ENCODE peak calls at places on chromosomes 11 and 22, in seven cellular contexts. W is A549; Y is CD4-positive, alpha-beta memory T cell; J is neural progenitor cell; A is amniotic epithelial cell; Q is HTR-8/SVneo; B is KBM-7. L is an unnamed sample.

GRCh38 chr11:68962527-68963250 is 18.1 kb downstream of the MRGPRD start:
- DNase-seq in A (no peak), B (peak; percentile 21), W (peak; percentile 18), J (no peak), Y (peak; percentile 50), Q (no peak), L (no peak)

GRCh38 chr11:34140149-34140548 is 34.7 kb downstream of the NAT10 start:
- DNase-seq in Q (no peak), J (no peak), B (no peak), Y (no peak), W (no peak), A (no peak), L (no peak)

GRCh38 chr11:101003468-101003867 is 126.1 kb downstream of the PGR start:
- DNase-seq in B (peak; percentile 7), Q (no peak), A (no peak), Y (no peak), J (no peak), W (peak; percentile 11), L (no peak)

GRCh38 chr22:44862281-44862680 is 109.9 kb downstream of the ARHGAP8 start:
- DNase-seq in W (no peak), A (no peak), Y (no peak), Q (no peak), J (no peak), B (no peak), L (no peak)

GRCh38 chr11:46827995-46828394 is 18.1 kb downstream of the CKAP5 start:
- DNase-seq in Q (no peak), A (peak; percentile 10), B (no peak), J (no peak), W (no peak), Y (no peak), L (no peak)

GRCh38 chr22:19419464-19420178 is 11.9 kb downstream of the HIRA start:
- DNase-seq in Q (no peak), A (peak; percentile 46), W (no peak), Y (peak; percentile 58), J (no peak), B (peak; percentile 64), L (peak; percentile 94)

GRCh38 chr11:62708423-62709261 is 1.2 kb downstream of the GNG3 start:
- DNase-seq in W (no peak), Q (no peak), Y (no peak), A (no peak), B (no peak), J (no peak), L (no peak)

GRCh38 chr11:26987726-26988125 is 6.2 kb upstream of the FIBIN start:
- DNase-seq in B (no peak), A (no peak), J (no peak), Q (no peak), W (no peak), Y (no peak), L (no peak)

GRCh38 chr22:22410121-22410520 is 98.4 kb downstream of the ZNF280B start:
- DNase-seq in J (no peak), Q (no peak), Y (no peak), W (no peak), B (peak; percentile 49), A (no peak), L (peak; percentile 60)

GRCh38 chr11:58391879-58392278 is 14.8 kb downstream of the OR5B3 start:
- DNase-seq in A (peak; percentile 6), J (no peak), Q (no peak), W (no peak), Y (no peak), B (no peak), L (no peak)

GRCh38 chr22:39980635-39981034 is 14.1 kb upstream of the FAM83F start:
- DNase-seq in W (no peak), Y (no peak), Q (no peak), J (no peak), A (no peak), B (no peak), L (no peak)

GRCh38 chr22:46147471-46148267 is 2.7 kb upstream of the PPARA start:
- DNase-seq in W (no peak), Y (no peak), A (no peak), J (no peak), Q (no peak), B (no peak), L (no peak)

GRCh38 chr11:18632841-18633240 is 1.3 kb downstream of the SPTY2D1 start:
- DNase-seq in A (no peak), J (no peak), W (no peak), Q (no peak), Y (no peak), B (no peak), L (no peak)

GRCh38 chr11:122394326-122394725 is 261.2 kb upstream of the UBASH3B start:
- DNase-seq in J (peak; percentile 55), Y (no peak), A (no peak), Q (no peak), W (no peak), B (no peak), L (no peak)

GRCh38 chr22:27438271-27438980 is 363.1 kb downstream of the MN1 start:
- DNase-seq in W (no peak), A (no peak), B (no peak), Q (no peak), J (peak; percentile 92), Y (no peak), L (no peak)

GRCh38 chr11:105763594-105763993 is 153.7 kb downstream of the GRIA4 start:
- DNase-seq in W (no peak), Y (no peak), J (no peak), B (no peak), A (no peak), Q (no peak), L (no peak)

GRCh38 chr11:122306776-122307479 is 190.9 kb upstream of the BLID start:
- DNase-seq in J (no peak), Y (no peak), Q (no peak), B (no peak), A (no peak), W (no peak), L (no peak)

GRCh38 chr11:76613901-76614300 is 56.6 kb downstream of the LRRC32 start:
- DNase-seq in J (no peak), Y (no peak), B (no peak), A (no peak), W (no peak), Q (no peak), L (no peak)

GRCh38 chr11:76206327-76207081 is at the start of gene WNT11:
- DNase-seq in J (peak; percentile 93), Y (peak; percentile 30), Q (peak; percentile 48), B (peak; percentile 62), W (peak; percentile 35), A (no peak), L (no peak)

GRCh38 chr22:46092646-46093410 is 57.5 kb upstream of the PPARA start:
- DNase-seq in A (no peak), B (no peak), W (no peak), J (no peak), Y (no peak), Q (no peak), L (no peak)

GRCh38 chr11:8768625-8769333 is 86.2 kb downstream of the RPL27A start:
- DNase-seq in W (peak; percentile 44), Y (no peak), A (peak; percentile 66), Q (peak; percentile 54), J (no peak), B (no peak), L (no peak)

GRCh38 chr11:2940930-2941821 is 12.0 kb upstream of the PHLDA2 start:
- DNase-seq in A (no peak), J (no peak), W (peak; percentile 56), B (no peak), Y (no peak), Q (no peak), L (no peak)

GRCh38 chr22:35842954-35843353 is 125.3 kb downstream of the APOL5 start:
- DNase-seq in B (peak; percentile 58), Y (no peak), Q (peak; percentile 38), J (peak; percentile 57), A (no peak), W (peak; percentile 73), L (no peak)

GRCh38 chr22:20037419-20037818 is 16.5 kb downstream of the TANGO2 start:
- DNase-seq in A (no peak), W (no peak), J (no peak), Q (no peak), Y (no peak), B (no peak), L (no peak)

GRCh38 chr22:32745251-32745995 is 56.1 kb upstream of the TIMP3 start:
- DNase-seq in Q (no peak), A (no peak), B (no peak), J (peak; percentile 71), W (no peak), Y (no peak), L (no peak)

GRCh38 chr22:44024288-44024908 is at the start of gene PARVB:
- DNase-seq in Q (no peak), Y (peak; percentile 9), A (no peak), W (peak; percentile 9), B (peak; percentile 14), J (peak; percentile 45), L (no peak)

L was measured in GF-D8.